ENCODE peak calls at places on chromosome 12, in four cellular contexts. W is pancreas, C is spleen, O is breast epithelium. D is an unnamed sample.

GRCh38 chr12:81070846-81071245 is 7.0 kb upstream of the ACSS3 start:
- DNase-seq in W (no peak), O (no peak), C (no peak), D (no peak)

GRCh38 chr12:108320503-108321293 is 18.4 kb downstream of the CMKLR1 start:
- DNase-seq in W (no peak), O (no peak), C (no peak), D (no peak)

GRCh38 chr12:2411586-2412304 is 359.0 kb downstream of the CACNA1C start:
- DNase-seq in O (no peak), W (no peak), C (no peak), D (no peak)

GRCh38 chr12:77003244-77003643 is 62.1 kb downstream of the E2F7 start:
- DNase-seq in C (no peak), W (no peak), O (no peak), D (no peak)

GRCh38 chr12:905273-906076 is 44.0 kb downstream of the RAD52 start:
- DNase-seq in O (no peak), C (no peak), W (no peak), D (no peak)

GRCh38 chr12:94074216-94074969 is 74.0 kb upstream of the PLXNC1 start:
- DNase-seq in C (no peak), W (no peak), O (no peak), D (no peak)

GRCh38 chr12:12913626-12914388 is 22.4 kb downstream of the GPRC5A start:
- DNase-seq in C (no peak), O (no peak), W (no peak), D (no peak)

GRCh38 chr12:76029982-76030377 is 1.6 kb downstream of the PHLDA1 start:
- DNase-seq in C (no peak), W (no peak), O (no peak), D (peak; percentile 11)

GRCh38 chr12:118374909-118375308 is 1.4 kb upstream of the SUDS3 start:
- DNase-seq in O (no peak), C (no peak), W (no peak), D (no peak)

GRCh38 chr12:85260904-85261303 is 19.1 kb upstream of the ALX1 start:
- DNase-seq in W (no peak), C (no peak), O (no peak), D (no peak)

GRCh38 chr12:122028165-122028591 is 6.5 kb downstream of the BCL7A start:
- DNase-seq in C (no peak), O (no peak), W (no peak), D (no peak)

GRCh38 chr12:15584366-15585041 is 204.7 kb downstream of the EPS8 start:
- DNase-seq in C (no peak), W (no peak), O (no peak), D (no peak)

GRCh38 chr12:95970905-95971304 is 25.2 kb downstream of the HAL start:
- DNase-seq in O (no peak), W (no peak), C (no peak), D (no peak)

GRCh38 chr12:56257491-56258067 is 605 bp downstream of the ANKRD52 start:
- DNase-seq in W (no peak), C (no peak), O (no peak), D (no peak)

GRCh38 chr12:83474369-83474768 is 787.7 kb downstream of the TMTC2 start:
- DNase-seq in C (no peak), O (no peak), W (no peak), D (no peak)

GRCh38 chr12:8680533-8680932 is 17.3 kb upstream of the RIMKLB start:
- DNase-seq in O (no peak), C (no peak), W (no peak), D (no peak)

DNA sequence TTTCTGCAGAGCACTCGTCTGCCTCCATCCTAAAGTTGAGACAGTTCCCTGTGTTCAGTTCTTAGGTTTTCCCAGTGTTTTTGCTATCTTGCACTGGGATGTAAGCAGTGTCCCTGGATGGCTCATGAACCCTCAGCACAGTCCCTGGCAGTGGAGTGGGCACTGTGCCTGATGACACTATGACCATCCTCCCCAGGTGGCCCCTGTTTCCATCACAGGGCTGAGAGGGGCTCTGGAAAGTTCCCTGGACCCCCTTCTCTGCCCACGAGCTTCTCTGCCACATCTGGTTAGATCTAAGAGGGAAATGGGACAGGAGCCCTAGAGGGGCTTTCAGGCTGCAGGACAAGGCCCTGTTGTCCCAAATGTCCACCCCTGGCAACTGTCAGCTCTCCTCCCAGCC is 249.8 kb upstream of the SFSWAP start:
- DNase-seq in O (no peak), W (no peak), C (no peak), D (no peak)
- H3K27me3 ChIP-seq in O (peaks cover 50% of the 10 kb centered on the region), W (no peaks in the 10 kb centered on the region), C (peaks cover 37% of the 10 kb centered on the region), D (no peaks in the 10 kb centered on the region)

GRCh38 chr12:89453121-89453520 is 71.5 kb downstream of the GALNT4 start:
- DNase-seq in O (no peak), C (no peak), W (no peak), D (no peak)

GRCh38 chr12:89451876-89452275 is 72.7 kb downstream of the GALNT4 start:
- DNase-seq in W (no peak), C (no peak), O (no peak), D (no peak)

GRCh38 chr12:89448526-89448925 is 76.1 kb downstream of the GALNT4 start:
- DNase-seq in C (no peak), O (no peak), W (no peak), D (no peak)

GRCh38 chr12:89450922-89451321 is 73.7 kb downstream of the GALNT4 start:
- DNase-seq in O (no peak), W (no peak), C (no peak), D (no peak)

DNA sequence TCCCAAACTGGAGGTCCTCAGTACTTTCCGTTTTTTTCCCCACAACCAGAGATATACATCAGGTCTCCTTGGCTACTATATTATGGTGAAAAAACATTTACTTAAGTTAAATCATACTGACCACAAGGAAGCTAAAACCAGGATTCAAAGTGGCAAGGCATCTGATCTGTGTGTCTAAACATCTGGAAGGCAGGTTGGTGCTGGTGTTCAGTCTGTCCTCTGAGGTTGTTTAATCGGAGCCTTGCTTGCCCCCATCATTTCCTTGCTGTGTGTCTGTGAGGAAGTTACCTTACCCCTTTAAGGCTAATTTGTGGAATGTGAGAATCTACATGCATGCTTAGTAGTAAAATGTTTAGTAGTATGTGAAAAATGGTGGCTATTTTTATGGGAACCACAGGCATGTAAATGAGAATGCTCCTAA is 75.6 kb downstream of the GALNT4 start:
- DNase-seq in W (no peak), O (no peak), C (no peak), D (no peak)
- H3K4me1 ChIP-seq in W (no peaks in the 10 kb centered on the region), O (no peaks in the 10 kb centered on the region), C (peaks cover 34% of the 10 kb centered on the region), D (no peaks in the 10 kb centered on the region)

DNA sequence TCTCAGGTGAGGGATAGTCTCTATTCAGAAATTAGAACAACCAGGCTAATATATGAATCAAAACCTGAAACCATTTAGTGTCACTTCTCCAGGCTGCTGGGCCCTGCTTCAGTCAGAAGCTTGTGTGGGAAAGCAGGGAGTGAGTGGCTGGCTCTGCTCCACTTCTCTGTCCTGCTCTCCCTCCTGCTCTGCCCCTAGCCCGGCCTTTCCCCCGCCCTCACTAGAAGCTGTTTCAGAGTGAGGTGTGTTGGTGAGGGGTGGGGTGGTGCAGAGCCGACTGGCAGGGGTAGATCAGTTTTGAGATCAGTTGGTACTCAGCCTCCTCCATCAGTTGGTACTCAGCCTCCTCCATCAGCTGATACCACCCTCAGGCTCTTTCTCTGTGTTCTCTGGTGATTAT is 7.0 kb upstream of the PPP1R1A start:
- DNase-seq in O (no peak), C (peak; percentile 47), W (no peak), D (no peak)
- H3K27me3 ChIP-seq in O (no peaks in the 10 kb centered on the region), C (peaks cover 14% of the 10 kb centered on the region), W (no peaks in the 10 kb centered on the region), D (no peaks in the 10 kb centered on the region)

GRCh38 chr12:53591301-53592206 is 34.6 kb downstream of the ATF7 start:
- DNase-seq in W (no peak), C (no peak), O (no peak), D (no peak)
- H3K4me1 ChIP-seq in W (no peaks in the 10 kb centered on the region), C (peaks cover 38% of the 10 kb centered on the region), O (peaks cover 13% of the 10 kb centered on the region), D (no peaks in the 10 kb centered on the region)

GRCh38 chr12:30829876-30830275 is 75.1 kb upstream of the CAPRIN2 start:
- DNase-seq in O (no peak), W (no peak), C (no peak), D (no peak)
- H3K27me3 ChIP-seq in O (no peaks in the 10 kb centered on the region), W (no peaks in the 10 kb centered on the region), C (peaks cover 6% of the 10 kb centered on the region), D (peaks cover 3% of the 10 kb centered on the region)

DNA sequence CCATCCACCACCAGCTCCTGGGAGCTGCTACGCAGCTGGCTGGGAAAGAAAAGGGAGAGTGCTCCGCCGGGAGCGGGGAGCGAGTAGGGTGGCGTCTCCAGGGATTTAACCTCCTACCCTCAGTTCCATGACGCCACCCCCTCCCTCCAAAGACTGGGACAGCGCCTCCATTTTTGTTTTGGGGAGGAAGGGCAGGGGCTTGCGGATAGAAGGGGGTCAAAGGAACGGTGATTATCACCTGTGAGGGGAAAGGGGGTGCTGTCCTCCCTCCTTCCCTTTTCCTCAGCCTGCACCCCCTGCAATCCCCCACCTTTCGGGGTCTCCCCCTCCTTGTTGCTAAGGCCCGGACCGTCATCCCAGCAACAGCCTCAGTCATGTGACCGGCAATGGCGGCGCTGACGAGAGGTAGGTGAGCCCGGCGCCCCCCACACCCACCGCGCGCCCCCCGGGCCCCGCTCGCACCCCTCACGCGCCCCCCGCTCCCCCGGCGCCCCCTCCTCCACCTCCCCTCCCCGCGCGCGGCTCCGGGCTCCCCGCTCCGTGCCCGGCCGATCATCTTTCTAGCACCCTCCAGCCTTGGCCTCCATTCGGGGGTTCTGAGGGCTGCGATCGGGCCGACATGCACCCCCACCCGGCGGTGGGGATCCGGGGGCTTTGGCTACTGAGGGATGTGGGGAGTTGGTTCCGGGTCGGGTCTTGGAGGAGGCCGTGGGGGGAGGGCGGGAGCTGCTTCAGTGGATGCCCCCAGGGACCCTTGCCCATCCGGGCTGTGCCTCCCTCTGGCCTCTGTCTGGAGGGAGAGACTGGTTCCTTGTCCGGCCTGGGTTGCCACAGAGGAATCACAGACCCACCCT is at the start of gene DTX3:
- DNase-seq in O (no peak), C (peak; percentile 86), W (no peak), D (no peak)
- H3K4me1 ChIP-seq in O (no peaks in the 10 kb centered on the region), C (peaks cover 31% of the 10 kb centered on the region), W (no peaks in the 10 kb centered on the region), D (peaks cover 12% of the 10 kb centered on the region)

GRCh38 chr12:42237853-42238239 is 202 bp downstream of the YAF2 start:
- DNase-seq in C (no peak), O (no peak), W (no peak), D (no peak)

GRCh38 chr12:42240131-42240750 is 2.2 kb upstream of the YAF2 start:
- DNase-seq in O (no peak), W (no peak), C (no peak), D (no peak)

GRCh38 chr12:42237052-42237852 is 796 bp downstream of the YAF2 start:
- DNase-seq in C (peak; percentile 95), W (peak; percentile 91), O (peak; percentile 75), D (peak; percentile 66)

GRCh38 chr12:42236017-42236416 is 2.0 kb downstream of the YAF2 start:
- DNase-seq in W (no peak), C (no peak), O (no peak), D (no peak)

GRCh38 chr12:42238240-42239140 is at the start of gene YAF2:
- DNase-seq in W (peak; percentile 94), O (peak; percentile 86), C (peak; percentile 98), D (peak; percentile 85)
- H3K27me3 ChIP-seq in W (no peaks in the 10 kb centered on the region), O (no peaks in the 10 kb centered on the region), C (no peaks in the 10 kb centered on the region), D (no peaks in the 10 kb centered on the region)